ENCODE peak calls at places on chromosomes 6 and 20, in nine cellular contexts. One of them, this sample, is unnamed. For H3K4me1, the result is how much of the 10 kb centered on the place peaks cover.

GRCh38 chr20:51631011-51631950 is 88.8 kb upstream of the NFATC2 start:
- DNase-seq in gastrocnemius medialis: peak
- DNase-seq in MM.1S: no peak
- DNase-seq in stomach: no peak
- DNase-seq in heart left ventricle: peak
- DNase-seq in upper lobe of left lung: no peak
- DNase-seq in ovary: peak
- DNase-seq in adrenal gland: no peak
- DNase-seq in OCI-LY7: no peak
- DNase-seq in this sample: peak

GRCh38 chr6:484086-484728 is 92.7 kb downstream of the IRF4 start:
- DNase-seq in gastrocnemius medialis: no peak
- DNase-seq in MM.1S: no peak
- DNase-seq in stomach: no peak
- DNase-seq in heart left ventricle: no peak
- DNase-seq in upper lobe of left lung: no peak
- DNase-seq in ovary: no peak
- DNase-seq in adrenal gland: no peak
- DNase-seq in OCI-LY7: no peak
- DNase-seq in this sample: no peak

GRCh38 chr6:33915134-33915533 is 111.3 kb upstream of the MLN start:
- DNase-seq in gastrocnemius medialis: no peak
- DNase-seq in MM.1S: no peak
- DNase-seq in stomach: peak
- DNase-seq in heart left ventricle: peak
- DNase-seq in upper lobe of left lung: no peak
- DNase-seq in ovary: no peak
- DNase-seq in adrenal gland: no peak
- DNase-seq in OCI-LY7: no peak
- DNase-seq in this sample: no peak

GRCh38 chr6:141877275-141877983 is 255.3 kb upstream of the GJE1 start:
- DNase-seq in gastrocnemius medialis: no peak
- DNase-seq in MM.1S: no peak
- DNase-seq in stomach: no peak
- DNase-seq in heart left ventricle: no peak
- DNase-seq in upper lobe of left lung: no peak
- DNase-seq in ovary: no peak
- DNase-seq in adrenal gland: no peak
- DNase-seq in OCI-LY7: no peak
- DNase-seq in this sample: no peak

GRCh38 chr20:61762208-61762710 is 303.4 kb downstream of the TAF4 start:
- DNase-seq in gastrocnemius medialis: no peak
- DNase-seq in MM.1S: no peak
- DNase-seq in stomach: no peak
- DNase-seq in heart left ventricle: no peak
- DNase-seq in upper lobe of left lung: no peak
- DNase-seq in ovary: no peak
- DNase-seq in adrenal gland: no peak
- DNase-seq in OCI-LY7: no peak
- DNase-seq in this sample: peak

GRCh38 chr20:62457831-62458230 is 18.0 kb downstream of the GATA5 start:
- DNase-seq in gastrocnemius medialis: no peak
- DNase-seq in MM.1S: no peak
- DNase-seq in stomach: no peak
- DNase-seq in heart left ventricle: no peak
- DNase-seq in upper lobe of left lung: peak
- DNase-seq in ovary: no peak
- DNase-seq in adrenal gland: no peak
- DNase-seq in OCI-LY7: no peak
- DNase-seq in this sample: no peak

GRCh38 chr6:45640811-45641210 is 263.1 kb upstream of the SUPT3H start:
- DNase-seq in gastrocnemius medialis: no peak
- DNase-seq in MM.1S: no peak
- DNase-seq in stomach: no peak
- DNase-seq in heart left ventricle: no peak
- DNase-seq in upper lobe of left lung: peak
- DNase-seq in ovary: no peak
- DNase-seq in adrenal gland: no peak
- DNase-seq in OCI-LY7: no peak
- DNase-seq in this sample: no peak

GRCh38 chr6:33613794-33614166 is 7.3 kb upstream of the ITPR3 start:
- DNase-seq in gastrocnemius medialis: no peak
- DNase-seq in MM.1S: no peak
- DNase-seq in stomach: peak
- DNase-seq in heart left ventricle: no peak
- DNase-seq in upper lobe of left lung: peak
- DNase-seq in ovary: no peak
- DNase-seq in adrenal gland: no peak
- DNase-seq in OCI-LY7: no peak
- DNase-seq in this sample: no peak

GRCh38 chr6:44222987-44223470 is 366 bp upstream of the SLC29A1 start:
- DNase-seq in gastrocnemius medialis: no peak
- DNase-seq in MM.1S: peak
- DNase-seq in stomach: no peak
- DNase-seq in heart left ventricle: no peak
- DNase-seq in upper lobe of left lung: no peak
- DNase-seq in ovary: no peak
- DNase-seq in adrenal gland: no peak
- DNase-seq in OCI-LY7: no peak
- DNase-seq in this sample: no peak

GRCh38 chr6:145733770-145734169 is 1.6 kb downstream of the EPM2A start:
- DNase-seq in gastrocnemius medialis: no peak
- DNase-seq in MM.1S: no peak
- DNase-seq in stomach: no peak
- DNase-seq in heart left ventricle: no peak
- DNase-seq in upper lobe of left lung: no peak
- DNase-seq in ovary: no peak
- DNase-seq in adrenal gland: no peak
- DNase-seq in OCI-LY7: peak
- DNase-seq in this sample: no peak

GRCh38 chr6:47934023-47934422 is 152.2 kb downstream of the OPN5 start:
- DNase-seq in gastrocnemius medialis: no peak
- DNase-seq in MM.1S: no peak
- DNase-seq in stomach: no peak
- DNase-seq in heart left ventricle: peak
- DNase-seq in upper lobe of left lung: no peak
- DNase-seq in ovary: no peak
- DNase-seq in adrenal gland: no peak
- DNase-seq in OCI-LY7: no peak
- DNase-seq in this sample: no peak

GRCh38 chr20:8803065-8803464 is 265.8 kb upstream of the PLCB4 start:
- DNase-seq in gastrocnemius medialis: no peak
- DNase-seq in MM.1S: no peak
- DNase-seq in stomach: no peak
- DNase-seq in heart left ventricle: no peak
- DNase-seq in upper lobe of left lung: no peak
- DNase-seq in ovary: no peak
- DNase-seq in adrenal gland: no peak
- DNase-seq in OCI-LY7: no peak
- DNase-seq in this sample: no peak

GRCh38 chr6:132715204-132715603 is 1.3 kb upstream of the VNN1 start:
- DNase-seq in gastrocnemius medialis: no peak
- DNase-seq in MM.1S: no peak
- DNase-seq in stomach: peak
- DNase-seq in heart left ventricle: peak
- DNase-seq in upper lobe of left lung: no peak
- DNase-seq in ovary: peak
- DNase-seq in adrenal gland: peak
- DNase-seq in OCI-LY7: no peak
- DNase-seq in this sample: no peak

GRCh38 chr6:97465877-97466710 is 183.1 kb upstream of the MMS22L start:
- DNase-seq in gastrocnemius medialis: no peak
- DNase-seq in MM.1S: no peak
- DNase-seq in stomach: no peak
- DNase-seq in heart left ventricle: no peak
- DNase-seq in upper lobe of left lung: no peak
- DNase-seq in ovary: no peak
- DNase-seq in adrenal gland: no peak
- DNase-seq in OCI-LY7: no peak
- DNase-seq in this sample: no peak

GRCh38 chr6:155315516-155315871 is 1.2 kb upstream of the TFB1M start:
- DNase-seq in gastrocnemius medialis: no peak
- DNase-seq in MM.1S: no peak
- DNase-seq in stomach: no peak
- DNase-seq in heart left ventricle: no peak
- DNase-seq in upper lobe of left lung: no peak
- DNase-seq in ovary: no peak
- DNase-seq in adrenal gland: no peak
- DNase-seq in OCI-LY7: peak
- DNase-seq in this sample: no peak

GRCh38 chr6:43076093-43076927 is at the start of gene PTK7:
- DNase-seq in gastrocnemius medialis: no peak
- DNase-seq in MM.1S: no peak
- DNase-seq in stomach: peak
- DNase-seq in heart left ventricle: no peak
- DNase-seq in upper lobe of left lung: peak
- DNase-seq in ovary: peak
- DNase-seq in adrenal gland: peak
- DNase-seq in OCI-LY7: peak
- DNase-seq in this sample: no peak

GRCh38 chr6:53701333-53702073 is 35.9 kb upstream of the KLHL31 start:
- DNase-seq in gastrocnemius medialis: peak
- DNase-seq in MM.1S: no peak
- DNase-seq in stomach: no peak
- DNase-seq in heart left ventricle: no peak
- DNase-seq in upper lobe of left lung: no peak
- DNase-seq in ovary: no peak
- DNase-seq in adrenal gland: no peak
- DNase-seq in OCI-LY7: no peak
- DNase-seq in this sample: no peak
- H3K4me1 ChIP-seq in gastrocnemius medialis: under half
- H3K4me1 ChIP-seq in MM.1S: under half
- H3K4me1 ChIP-seq in stomach: under half
- H3K4me1 ChIP-seq in heart left ventricle: under half
- H3K4me1 ChIP-seq in upper lobe of left lung: under half
- H3K4me1 ChIP-seq in ovary: under half
- H3K4me1 ChIP-seq in adrenal gland: under half
- H3K4me1 ChIP-seq in OCI-LY7: under half
- H3K4me1 ChIP-seq in this sample: under half

GRCh38 chr6:106381871-106382270 is 21.4 kb downstream of the CRYBG1 start:
- DNase-seq in gastrocnemius medialis: no peak
- DNase-seq in MM.1S: peak
- DNase-seq in stomach: no peak
- DNase-seq in heart left ventricle: no peak
- DNase-seq in upper lobe of left lung: no peak
- DNase-seq in ovary: no peak
- DNase-seq in adrenal gland: no peak
- DNase-seq in OCI-LY7: peak
- DNase-seq in this sample: no peak
- TF ChIP-seq CTCF in gastrocnemius medialis: no peak
- TF ChIP-seq CTCF in MM.1S: no peak
- TF ChIP-seq CTCF in stomach: no peak
- TF ChIP-seq CTCF in heart left ventricle: no peak
- TF ChIP-seq CTCF in upper lobe of left lung: no peak
- TF ChIP-seq CTCF in ovary: no peak
- TF ChIP-seq CTCF in adrenal gland: no peak
- TF ChIP-seq CTCF in OCI-LY7: peak
- TF ChIP-seq CTCF in this sample: peak

GRCh38 chr6:3244003-3244831 is 14.5 kb upstream of the PSMG4 start:
- DNase-seq in gastrocnemius medialis: no peak
- DNase-seq in MM.1S: no peak
- DNase-seq in stomach: no peak
- DNase-seq in heart left ventricle: no peak
- DNase-seq in upper lobe of left lung: no peak
- DNase-seq in ovary: no peak
- DNase-seq in adrenal gland: no peak
- DNase-seq in OCI-LY7: no peak
- DNase-seq in this sample: no peak

GRCh38 chr6:3245216-3245615 is 13.5 kb upstream of the PSMG4 start:
- DNase-seq in gastrocnemius medialis: no peak
- DNase-seq in MM.1S: no peak
- DNase-seq in stomach: no peak
- DNase-seq in heart left ventricle: no peak
- DNase-seq in upper lobe of left lung: no peak
- DNase-seq in ovary: no peak
- DNase-seq in adrenal gland: no peak
- DNase-seq in OCI-LY7: no peak
- DNase-seq in this sample: no peak

GRCh38 chr6:3250278-3250677 is 8.5 kb upstream of the PSMG4 start:
- DNase-seq in gastrocnemius medialis: no peak
- DNase-seq in MM.1S: no peak
- DNase-seq in stomach: no peak
- DNase-seq in heart left ventricle: no peak
- DNase-seq in upper lobe of left lung: no peak
- DNase-seq in ovary: no peak
- DNase-seq in adrenal gland: no peak
- DNase-seq in OCI-LY7: no peak
- DNase-seq in this sample: no peak

GRCh38 chr6:3249821-3250220 is 8.9 kb upstream of the PSMG4 start:
- DNase-seq in gastrocnemius medialis: no peak
- DNase-seq in MM.1S: no peak
- DNase-seq in stomach: no peak
- DNase-seq in heart left ventricle: no peak
- DNase-seq in upper lobe of left lung: no peak
- DNase-seq in ovary: no peak
- DNase-seq in adrenal gland: no peak
- DNase-seq in OCI-LY7: no peak
- DNase-seq in this sample: no peak

DNA sequence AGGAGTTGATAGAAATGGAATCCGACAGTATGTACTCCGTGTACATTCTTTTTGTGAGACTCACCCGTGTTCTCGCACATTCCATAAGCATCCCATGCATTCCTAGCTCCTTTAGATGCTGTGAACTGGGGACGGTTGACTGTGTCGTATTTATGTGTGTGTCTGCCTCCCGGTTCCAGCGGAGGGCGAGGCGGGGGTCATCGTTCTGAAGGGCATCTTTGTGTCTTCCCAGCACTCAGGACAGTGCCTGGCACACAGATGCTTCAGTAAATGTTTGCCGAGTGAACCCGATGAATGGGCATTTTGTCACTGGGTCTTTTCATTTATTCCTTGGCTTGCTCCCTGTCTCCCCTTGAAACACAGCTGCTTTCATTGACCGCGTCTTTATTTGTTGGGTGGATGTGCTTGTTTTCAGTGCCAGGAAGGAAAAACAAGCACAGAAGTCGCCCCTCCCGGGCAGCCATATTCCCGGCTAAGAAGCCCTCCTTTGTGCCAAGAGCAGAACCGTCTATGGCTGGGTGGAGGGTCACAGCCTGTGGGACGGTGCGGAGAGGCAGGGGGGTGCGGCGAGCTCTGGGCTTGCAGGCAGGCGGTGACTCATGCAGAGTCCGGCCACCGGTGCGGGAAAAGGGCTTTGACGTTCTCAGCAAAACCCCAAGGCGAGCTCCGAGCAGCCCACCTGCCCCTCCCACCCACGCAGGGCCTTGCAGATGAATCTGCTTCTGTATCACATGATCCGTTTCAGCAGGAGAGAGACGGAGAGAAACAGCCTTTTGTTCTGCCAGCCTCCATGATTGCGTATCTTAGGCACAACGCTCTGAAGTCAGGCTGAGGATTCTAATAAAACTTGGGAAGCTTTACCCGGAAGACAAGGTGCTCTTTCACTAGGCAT is 11.2 kb upstream of the PSMG4 start:
- DNase-seq in gastrocnemius medialis: no peak
- DNase-seq in MM.1S: no peak
- DNase-seq in stomach: peak
- DNase-seq in heart left ventricle: peak
- DNase-seq in upper lobe of left lung: peak
- DNase-seq in ovary: peak
- DNase-seq in adrenal gland: peak
- DNase-seq in OCI-LY7: no peak
- DNase-seq in this sample: no peak
- H3K27ac ChIP-seq in gastrocnemius medialis: no peak
- H3K27ac ChIP-seq in MM.1S: no peak
- H3K27ac ChIP-seq in stomach: peak
- H3K27ac ChIP-seq in heart left ventricle: no peak
- H3K27ac ChIP-seq in upper lobe of left lung: no peak
- H3K27ac ChIP-seq in ovary: no peak
- H3K27ac ChIP-seq in adrenal gland: no peak
- H3K27ac ChIP-seq in OCI-LY7: no peak
- H3K27ac ChIP-seq in this sample: no peak

GRCh38 chr6:30770164-30770563 is 25.8 kb upstream of the IER3 start:
- DNase-seq in gastrocnemius medialis: no peak
- DNase-seq in MM.1S: no peak
- DNase-seq in stomach: no peak
- DNase-seq in heart left ventricle: no peak
- DNase-seq in upper lobe of left lung: no peak
- DNase-seq in ovary: no peak
- DNase-seq in adrenal gland: no peak
- DNase-seq in OCI-LY7: no peak
- DNase-seq in this sample: no peak
- H3K4me1 ChIP-seq in gastrocnemius medialis: under half
- H3K4me1 ChIP-seq in MM.1S: under half
- H3K4me1 ChIP-seq in stomach: under half
- H3K4me1 ChIP-seq in heart left ventricle: under half
- H3K4me1 ChIP-seq in upper lobe of left lung: under half
- H3K4me1 ChIP-seq in ovary: under half
- H3K4me1 ChIP-seq in adrenal gland: under half
- H3K4me1 ChIP-seq in OCI-LY7: under half
- H3K4me1 ChIP-seq in this sample: under half

This sample was measured in RWPE2.